ENCODE peak calls at places on chromosomes 13 and 19, in ten cellular contexts. M, A, N, Y, V, I, K, U, L and O are unnamed samples.

GRCh38 chr13:39347926-39348901 is 254.8 kb downstream of the LHFPL6 start:
- DNase-seq in M (peak), A (no peak), N (no peak), Y (no peak), V (no peak), I (no peak), K (no peak), U (no peak), L (peak), O (no peak)

GRCh38 chr13:51733656-51734334 is 70.2 kb downstream of the DHRS12 start:
- DNase-seq in M (no peak), A (no peak), N (no peak), Y (peak), V (no peak), I (no peak), K (peak), U (no peak), L (no peak), O (no peak)

GRCh38 chr19:3397266-3398022 is 31.1 kb downstream of the NFIC start:
- DNase-seq in M (no peak), A (no peak), N (no peak), Y (no peak), V (no peak), I (peak), K (no peak), U (no peak), L (peak), O (no peak)

GRCh38 chr19:13764101-13764807 is at the start of gene MRI1:
- DNase-seq in M (peak), A (peak), N (peak), Y (peak), V (peak), I (no peak), K (peak), U (peak), L (peak), O (no peak)

GRCh38 chr13:30711375-30711774 is 24.0 kb upstream of the ALOX5AP start:
- DNase-seq in M (no peak), A (peak), N (no peak), Y (no peak), V (peak), I (no peak), K (no peak), U (no peak), L (no peak), O (no peak)

GRCh38 chr19:55441319-55441691 is 1.8 kb downstream of the SHISA7 start:
- DNase-seq in M (no peak), A (peak), N (no peak), Y (no peak), V (no peak), I (no peak), K (no peak), U (no peak), L (no peak), O (no peak)

GRCh38 chr19:1855828-1856255 is 7.5 kb downstream of the KLF16 start:
- DNase-seq in M (no peak), A (peak), N (no peak), Y (no peak), V (peak), I (no peak), K (no peak), U (no peak), L (no peak), O (no peak)

GRCh38 chr13:29743229-29743786 is 107.1 kb downstream of the UBL3 start:
- DNase-seq in M (no peak), A (no peak), N (no peak), Y (no peak), V (no peak), I (peak), K (no peak), U (no peak), L (no peak), O (peak)

GRCh38 chr13:78604782-78605611 is 1.6 kb upstream of the POU4F1 start:
- DNase-seq in M (peak), A (no peak), N (no peak), Y (peak), V (no peak), I (peak), K (no peak), U (no peak), L (no peak), O (no peak)

GRCh38 chr19:4449826-4450075 is 7.8 kb downstream of the UBXN6 start:
- DNase-seq in M (no peak), A (no peak), N (no peak), Y (no peak), V (no peak), I (no peak), K (no peak), U (no peak), L (no peak), O (no peak)

GRCh38 chr19:10870955-10871603 is at the start of gene CARM1:
- DNase-seq in M (peak), A (peak), N (peak), Y (peak), V (peak), I (peak), K (peak), U (peak), L (peak), O (peak)

GRCh38 chr13:97028441-97029299 is 34.4 kb upstream of the OXGR1 start:
- DNase-seq in M (peak), A (peak), N (peak), Y (peak), V (peak), I (peak), K (peak), U (peak), L (peak), O (no peak)

GRCh38 chr13:36297600-36298338 is at the start of gene CCDC169:
- DNase-seq in M (peak), A (peak), N (peak), Y (peak), V (peak), I (peak), K (peak), U (peak), L (peak), O (no peak)

GRCh38 chr19:49851456-49852259 is 699 bp downstream of the PTOV1 start:
- DNase-seq in M (peak), A (no peak), N (peak), Y (no peak), V (no peak), I (no peak), K (no peak), U (no peak), L (no peak), O (no peak)

GRCh38 chr13:96819375-96819774 is 174.9 kb downstream of the OXGR1 start:
- DNase-seq in M (no peak), A (no peak), N (no peak), Y (no peak), V (no peak), I (no peak), K (no peak), U (no peak), L (no peak), O (no peak)

GRCh38 chr13:70405266-70405665 is 297.0 kb upstream of the KLHL1 start:
- DNase-seq in M (no peak), A (no peak), N (no peak), Y (no peak), V (no peak), I (no peak), K (no peak), U (no peak), L (no peak), O (no peak)

GRCh38 chr19:49635530-49636229 is 4.3 kb downstream of the RRAS start:
- DNase-seq in M (no peak), A (no peak), N (no peak), Y (no peak), V (no peak), I (peak), K (peak), U (no peak), L (no peak), O (no peak)

GRCh38 chr19:9565900-9566705 is 18.2 kb downstream of the ZNF121 start:
- DNase-seq in M (no peak), A (peak), N (no peak), Y (no peak), V (no peak), I (peak), K (no peak), U (no peak), L (no peak), O (no peak)

GRCh38 chr19:39496063-39496462 is 2.7 kb upstream of the DLL3 start:
- DNase-seq in M (no peak), A (no peak), N (no peak), Y (no peak), V (no peak), I (no peak), K (no peak), U (no peak), L (no peak), O (no peak)

GRCh38 chr13:74629985-74630384 is 495.8 kb upstream of the KLF12 start:
- DNase-seq in M (no peak), A (no peak), N (no peak), Y (no peak), V (no peak), I (no peak), K (no peak), U (no peak), L (no peak), O (no peak)

GRCh38 chr13:34545461-34545860 is 396.6 kb upstream of the NBEA start:
- DNase-seq in M (no peak), A (no peak), N (no peak), Y (no peak), V (no peak), I (no peak), K (no peak), U (no peak), L (no peak), O (no peak)

GRCh38 chr13:25214371-25215252 is 42.5 kb upstream of the AMER2 start:
- DNase-seq in M (no peak), A (no peak), N (no peak), Y (no peak), V (no peak), I (peak), K (peak), U (no peak), L (no peak), O (no peak)

GRCh38 chr19:15629003-15629880 is 11.5 kb upstream of the CYP4F3 start:
- DNase-seq in M (peak), A (peak), N (peak), Y (peak), V (peak), I (peak), K (peak), U (peak), L (peak), O (peak)

GRCh38 chr13:75687145-75687763 is 51.1 kb downstream of the LMO7 start:
- DNase-seq in M (no peak), A (peak), N (no peak), Y (no peak), V (no peak), I (peak), K (peak), U (no peak), L (no peak), O (no peak)

GRCh38 chr19:4722671-4723464 is 774 bp downstream of the DPP9 start:
- DNase-seq in M (no peak), A (no peak), N (no peak), Y (no peak), V (peak), I (peak), K (peak), U (no peak), L (peak), O (peak)

GRCh38 chr19:16569609-16570320 is 2.5 kb downstream of the SLC35E1 start:
- DNase-seq in M (no peak), A (no peak), N (no peak), Y (no peak), V (no peak), I (no peak), K (peak), U (no peak), L (no peak), O (no peak)